ENCODE peak calls at places on chromosomes 2 and 18, in four cellular contexts. E is stomach, U is IMR-90, J is body of pancreas. S is an unnamed sample.
A peak's percentile ranks its signal among the peaks of the same experiment; 100 is the strongest.

GRCh38 chr2:101895039-101895438 is 96.7 kb upstream of the IL1R2 start:
- DNase-seq in U (no peak), E (no peak), J (no peak), S (no peak)

GRCh38 chr18:35923939-35924338 is 48.5 kb upstream of the RMP24 start:
- DNase-seq in E (no peak), U (no peak), J (no peak), S (no peak)

GRCh38 chr2:165795011-165795410 is 964 bp upstream of the GALNT3 start:
- DNase-seq in J (peak; percentile 15), U (peak; percentile 16), E (no peak), S (no peak)

GRCh38 chr18:36157441-36157840 is 27.7 kb downstream of the ELP2 start:
- DNase-seq in E (no peak), J (no peak), U (peak; percentile 41), S (no peak)

GRCh38 chr2:107663632-107664031 is 163.1 kb upstream of the RGPD4 start:
- DNase-seq in E (no peak), U (no peak), J (no peak), S (no peak)

GRCh38 chr18:71450258-71450657 is 1093.9 kb downstream of the CBLN2 start:
- DNase-seq in U (no peak), E (no peak), J (no peak), S (no peak)

GRCh38 chr2:112061840-112062239 is 6.8 kb downstream of the TMEM87B start:
- DNase-seq in E (no peak), U (no peak), J (no peak), S (no peak)

GRCh38 chr2:46827274-46827930 is 88.2 kb downstream of the MCFD2 start:
- DNase-seq in J (no peak), E (no peak), U (peak; percentile 81), S (no peak)

GRCh38 chr2:209977386-209978239 is 24.8 kb upstream of the RPE start:
- DNase-seq in U (peak; percentile 44), J (no peak), E (no peak), S (no peak)

GRCh38 chr2:130370490-130370889 is 14.6 kb downstream of the PTPN18 start:
- DNase-seq in J (no peak), E (no peak), U (no peak), S (peak; percentile 55)

GRCh38 chr2:38719706-38720105 is 31.5 kb downstream of the SRSF7 start:
- DNase-seq in E (no peak), U (no peak), J (no peak), S (no peak)

GRCh38 chr2:8154936-8155335 is 526.9 kb upstream of the ID2 start:
- DNase-seq in J (no peak), U (peak; percentile 85), E (no peak), S (no peak)

GRCh38 chr2:230881840-230882239 is 17.1 kb downstream of the ITM2C start:
- DNase-seq in E (no peak), J (no peak), U (no peak), S (no peak)

GRCh38 chr2:138722316-138722715 is 57.9 kb downstream of the NXPH2 start:
- DNase-seq in J (no peak), E (no peak), U (no peak), S (no peak)

GRCh38 chr18:12236934-12237832 is 17.0 kb upstream of the CIDEA start:
- DNase-seq in E (peak; percentile 75), U (peak; percentile 36), J (peak; percentile 79), S (peak; percentile 10)

GRCh38 chr2:17813742-17814458 is 2.4 kb upstream of the MSGN1 start:
- DNase-seq in E (no peak), U (no peak), J (no peak), S (no peak)

GRCh38 chr18:3713708-3714107 is 263.7 kb downstream of the TGIF1 start:
- DNase-seq in J (no peak), E (no peak), U (no peak), S (no peak)

GRCh38 chr2:172884336-172884735 is 148.7 kb downstream of the RAPGEF4 start:
- DNase-seq in J (no peak), U (peak; percentile 53), E (no peak), S (no peak)

GRCh38 chr2:240530181-240530580 is 27.6 kb downstream of the ANKMY1 start:
- DNase-seq in E (no peak), J (no peak), U (no peak), S (no peak)
- H3K36me3 ChIP-seq in E (peaks cover 6% of the 10 kb centered on the region), J (no peaks in the 10 kb centered on the region), U (peaks cover 6% of the 10 kb centered on the region), S (peaks cover 34% of the 10 kb centered on the region)

DNA sequence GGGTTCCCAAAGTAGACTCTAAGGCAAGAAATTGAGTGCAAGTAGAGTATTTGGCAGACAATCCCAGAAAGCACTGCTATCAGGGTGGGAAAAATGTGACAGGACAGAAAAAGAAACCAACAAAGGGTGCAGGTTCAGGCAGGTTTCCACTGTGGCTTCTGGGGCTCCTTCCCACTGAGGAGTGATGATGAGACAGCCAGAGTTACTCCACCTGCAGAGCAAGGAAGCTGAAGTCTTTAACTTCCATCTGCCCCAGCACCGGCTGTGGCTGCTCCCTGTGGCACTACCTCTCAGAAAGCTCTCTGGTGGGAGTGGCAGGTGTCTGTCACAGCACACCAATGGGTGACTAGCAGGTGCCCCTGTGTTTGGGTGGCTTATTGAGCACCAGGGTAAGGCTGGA is 37.6 kb upstream of the ACKR3 start:
- DNase-seq in E (no peak), U (no peak), J (no peak), S (no peak)
- H3K4me3 ChIP-seq in E (no peak overlapping the region), U (no peak overlapping the region), J (no peak overlapping the region), S (no peak overlapping the region)

GRCh38 chr2:201137505-201138400 is 21.8 kb downstream of the CFLAR start:
- DNase-seq in J (no peak), U (no peak), E (no peak), S (no peak)
- H3K36me3 ChIP-seq in J (peaks cover 40% of the 10 kb centered on the region), U (peaks cover 49% of the 10 kb centered on the region), E (peaks cover 48% of the 10 kb centered on the region), S (peaks cover 66% of the 10 kb centered on the region)

GRCh38 chr2:66576381-66577330 is 141.7 kb downstream of the MEIS1 start:
- DNase-seq in J (peak; percentile 70), U (peak; percentile 79), E (no peak), S (no peak)
- H3K4me3 ChIP-seq in J (peak overlapping the region; percentile 31), U (peak overlapping the region; percentile 39), E (peak overlapping the region; percentile 56), S (no peak overlapping the region)

GRCh38 chr2:233094614-233095013 is 34.5 kb downstream of the INPP5D start:
- DNase-seq in E (no peak), U (no peak), J (no peak), S (no peak)

GRCh38 chr2:233093721-233094120 is 33.6 kb downstream of the INPP5D start:
- DNase-seq in J (no peak), U (no peak), E (no peak), S (no peak)

GRCh38 chr2:233091595-233092375 is 31.6 kb downstream of the INPP5D start:
- DNase-seq in U (no peak), E (peak; percentile 14), J (no peak), S (no peak)

GRCh38 chr2:233089851-233090250 is 29.7 kb downstream of the INPP5D start:
- DNase-seq in E (peak; percentile 20), U (no peak), J (no peak), S (no peak)

DNA sequence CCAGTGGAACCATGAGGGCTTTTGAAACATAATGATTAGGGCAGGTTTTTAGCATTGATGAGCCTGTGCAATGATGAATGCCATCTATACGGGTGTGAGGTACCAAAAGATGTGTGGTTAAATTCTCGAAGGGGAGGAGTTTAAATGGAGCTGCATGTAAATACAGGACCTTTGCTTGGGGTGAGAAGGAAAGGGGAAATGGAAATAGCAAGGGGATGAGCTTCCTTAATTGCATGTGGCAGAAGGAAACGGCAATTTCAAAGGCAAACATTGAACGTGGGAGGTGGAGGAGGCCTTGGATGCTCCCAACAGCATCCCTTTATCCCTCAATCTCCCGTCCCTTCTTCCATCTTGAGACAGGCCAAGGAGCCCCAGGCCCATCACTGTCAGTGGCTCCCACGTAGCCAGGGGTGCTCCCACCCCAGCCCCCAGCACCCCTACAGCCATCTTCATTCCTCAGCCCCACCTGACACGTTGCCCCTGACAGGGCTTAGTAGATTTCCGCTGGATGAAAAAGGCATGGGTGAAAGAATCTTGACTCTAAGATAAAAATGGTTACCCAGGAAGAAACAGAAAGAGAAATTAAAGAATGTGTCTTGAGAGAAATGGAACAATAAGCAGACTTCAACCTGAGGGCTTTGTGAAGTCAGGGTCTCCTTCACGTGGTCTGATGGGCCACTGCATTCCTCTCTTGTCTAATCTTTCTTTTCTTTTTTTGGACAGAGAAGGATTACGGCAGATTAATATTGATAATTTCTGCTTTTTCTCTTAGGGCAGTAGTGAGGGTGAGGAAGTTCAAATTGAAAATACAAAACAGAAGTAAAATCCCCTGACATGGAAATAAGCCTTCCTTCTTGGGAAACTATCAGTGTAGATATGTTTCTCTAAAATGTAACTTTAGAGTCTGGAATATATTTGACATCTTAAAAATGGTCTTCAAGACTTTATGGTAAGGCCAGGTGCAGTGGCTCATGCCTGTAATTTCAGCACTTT is 32.6 kb downstream of the INPP5D start:
- DNase-seq in J (no peak), E (no peak), U (no peak), S (no peak)
- H3K36me3 ChIP-seq in J (no peaks in the 10 kb centered on the region), E (no peaks in the 10 kb centered on the region), U (no peaks in the 10 kb centered on the region), S (peaks cover 35% of the 10 kb centered on the region)

S was measured in effector memory CD4-positive, alpha-beta T cell.